ENCODE peak calls at places on chromosomes 12 and 14, in six cellular contexts. K, V, H, A, Y and Q are unnamed samples.

GRCh38 chr14:87628129-87628528 is 364.9 kb downstream of the GALC start:
- DNase-seq in K (peak), V (peak), H (peak), A (peak), Y (peak), Q (no peak)

GRCh38 chr12:13198921-13199320 is 2.4 kb downstream of the EMP1 start:
- DNase-seq in K (no peak), V (no peak), H (no peak), A (no peak), Y (no peak), Q (no peak)

GRCh38 chr14:73239463-73240241 is 2.3 kb downstream of the PAPLN start:
- DNase-seq in K (peak), V (peak), H (peak), A (no peak), Y (no peak), Q (peak)

GRCh38 chr12:132204064-132204821 is 60.0 kb downstream of the NOC4L start:
- DNase-seq in K (no peak), V (no peak), H (no peak), A (no peak), Y (no peak), Q (no peak)

GRCh38 chr14:90642239-90642717 is 174.0 kb downstream of the TTC7B start:
- DNase-seq in K (no peak), V (no peak), H (no peak), A (peak), Y (no peak), Q (no peak)

GRCh38 chr12:119208626-119209061 is 29.9 kb downstream of the HSPB8 start:
- DNase-seq in K (peak), V (peak), H (peak), A (no peak), Y (peak), Q (no peak)

GRCh38 chr12:85971800-85972199 is 97.7 kb downstream of the NTS start:
- DNase-seq in K (no peak), V (no peak), H (no peak), A (no peak), Y (no peak), Q (no peak)

GRCh38 chr12:124279846-124280360 is 15.0 kb upstream of the RFLNA start:
- DNase-seq in K (no peak), V (no peak), H (no peak), A (no peak), Y (no peak), Q (no peak)

GRCh38 chr12:57384512-57384911 is 46.3 kb downstream of the R3HDM2 start:
- DNase-seq in K (no peak), V (no peak), H (no peak), A (no peak), Y (no peak), Q (no peak)

GRCh38 chr14:74898694-74899093 is 17.0 kb downstream of the DLST start:
- DNase-seq in K (no peak), V (no peak), H (no peak), A (no peak), Y (no peak), Q (no peak)

GRCh38 chr14:96824283-96824682 is 27.1 kb downstream of the VRK1 start:
- DNase-seq in K (no peak), V (no peak), H (no peak), A (no peak), Y (no peak), Q (no peak)

GRCh38 chr14:63513756-63514155 is 29.4 kb downstream of the PPP2R5E start:
- DNase-seq in K (no peak), V (no peak), H (no peak), A (no peak), Y (no peak), Q (no peak)

GRCh38 chr12:115597157-115597712 is 680.3 kb downstream of the MED13L start:
- DNase-seq in K (no peak), V (no peak), H (no peak), A (no peak), Y (no peak), Q (no peak)

GRCh38 chr14:74148705-74149104 is 63.9 kb downstream of the LIN52 start:
- DNase-seq in K (no peak), V (no peak), H (no peak), A (no peak), Y (no peak), Q (no peak)

GRCh38 chr12:1256991-1257390 is 266.0 kb downstream of the ERC1 start:
- DNase-seq in K (no peak), V (no peak), H (no peak), A (no peak), Y (no peak), Q (no peak)

GRCh38 chr14:100279563-100279962 is 26.7 kb downstream of the SLC25A29 start:
- DNase-seq in K (no peak), V (no peak), H (no peak), A (no peak), Y (no peak), Q (no peak)

GRCh38 chr14:100282083-100282350 is 24.2 kb downstream of the SLC25A29 start:
- DNase-seq in K (no peak), V (no peak), H (no peak), A (no peak), Y (no peak), Q (no peak)

GRCh38 chr14:100279133-100279532 is 27.1 kb downstream of the SLC25A29 start:
- DNase-seq in K (no peak), V (no peak), H (no peak), A (no peak), Y (no peak), Q (no peak)

GRCh38 chr14:100281286-100282082 is 24.8 kb downstream of the SLC25A29 start:
- DNase-seq in K (no peak), V (no peak), H (no peak), A (no peak), Y (no peak), Q (no peak)

DNA sequence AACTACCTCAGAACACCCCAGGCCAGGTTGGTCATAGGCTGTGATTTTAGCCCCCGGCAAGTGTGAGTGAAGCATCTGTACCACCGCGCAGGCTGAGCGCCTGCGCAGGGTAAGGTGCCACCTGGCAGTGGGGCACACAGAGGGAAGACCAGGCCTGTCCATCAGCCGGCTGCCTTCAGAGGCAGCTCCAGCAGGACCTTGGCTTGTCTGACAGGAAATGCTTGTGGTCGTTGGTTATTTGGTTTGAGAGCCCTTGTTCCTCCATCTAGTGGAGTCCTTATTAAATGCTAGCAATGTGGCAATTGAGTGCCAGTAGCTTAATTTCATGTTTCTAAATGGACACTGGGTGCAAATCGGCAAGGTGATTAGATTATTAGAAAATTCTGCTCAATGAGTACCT is 27.5 kb downstream of the SLC25A29 start:
- DNase-seq in K (no peak), V (no peak), H (no peak), A (no peak), Y (no peak), Q (no peak)
- TF ChIP-seq CTCF in K (no peak), V (no peak), H (no peak), A (no peak), Y (no peak), Q (peak)

GRCh38 chr12:8554451-8555195 is 13.9 kb upstream of the CLEC4E start:
- DNase-seq in K (no peak), V (no peak), H (no peak), A (no peak), Y (no peak), Q (no peak)

GRCh38 chr12:8556748-8557147 is 16.0 kb upstream of the CLEC4E start:
- DNase-seq in K (no peak), V (no peak), H (no peak), A (no peak), Y (no peak), Q (no peak)

GRCh38 chr12:8549381-8549780 is 8.7 kb upstream of the CLEC4E start:
- DNase-seq in K (no peak), V (no peak), H (no peak), A (no peak), Y (no peak), Q (no peak)

GRCh38 chr12:8548192-8548591 is 7.5 kb upstream of the CLEC4E start:
- DNase-seq in K (no peak), V (no peak), H (no peak), A (no peak), Y (no peak), Q (no peak)

GRCh38 chr12:8553088-8553627 is 12.5 kb upstream of the CLEC4E start:
- DNase-seq in K (no peak), V (no peak), H (no peak), A (no peak), Y (no peak), Q (no peak)
- TF ChIP-seq CTCF in K (no peak), V (no peak), H (no peak), A (peak), Y (no peak), Q (no peak)

GRCh38 chr12:110613771-110614684 is at the start of gene TCTN1:
- DNase-seq in K (peak), V (peak), H (peak), A (peak), Y (peak), Q (peak)

GRCh38 chr12:110622582-110622981 is 8.7 kb downstream of the TCTN1 start:
- DNase-seq in K (no peak), V (no peak), H (no peak), A (no peak), Y (no peak), Q (no peak)

GRCh38 chr12:110615171-110615570 is 1.2 kb downstream of the TCTN1 start:
- DNase-seq in K (no peak), V (no peak), H (no peak), A (no peak), Y (no peak), Q (no peak)

GRCh38 chr12:110616471-110617115 is 2.7 kb downstream of the TCTN1 start:
- DNase-seq in K (no peak), V (no peak), H (no peak), A (no peak), Y (no peak), Q (no peak)

DNA sequence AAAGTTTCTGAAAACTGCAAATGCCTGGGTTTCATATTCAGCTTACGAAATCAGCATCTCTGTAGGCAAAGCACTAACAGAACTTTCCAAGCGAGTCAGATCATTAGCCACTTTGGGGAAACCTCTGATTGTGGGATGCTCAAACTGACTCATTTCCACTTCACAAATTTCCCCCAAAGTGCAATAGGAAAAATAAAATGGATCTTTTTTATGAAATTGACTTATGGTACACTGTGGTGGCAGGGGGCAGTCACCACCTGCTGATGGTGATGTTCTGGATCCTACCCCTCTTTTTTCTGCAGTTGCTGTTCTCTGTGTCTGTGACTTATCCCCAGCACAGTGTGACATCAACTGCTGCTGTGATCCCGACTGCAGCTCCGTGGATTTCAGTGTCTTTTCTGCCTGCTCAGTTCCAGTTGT is 5.6 kb downstream of the TCTN1 start:
- DNase-seq in K (no peak), V (no peak), H (no peak), A (no peak), Y (no peak), Q (no peak)
- TF ChIP-seq CTCF in K (no peak), V (no peak), H (no peak), A (no peak), Y (no peak), Q (no peak)

GRCh38 chr12:116613256-116613655 is 54.1 kb downstream of the MAP1LC3B2 start:
- DNase-seq in K (no peak), V (no peak), H (no peak), A (no peak), Y (no peak), Q (no peak)

GRCh38 chr12:116614194-116614885 is 55.2 kb downstream of the MAP1LC3B2 start:
- DNase-seq in K (no peak), V (no peak), H (no peak), A (no peak), Y (no peak), Q (no peak)

GRCh38 chr12:116615141-116615861 is 56.1 kb downstream of the MAP1LC3B2 start:
- DNase-seq in K (no peak), V (no peak), H (no peak), A (no peak), Y (no peak), Q (no peak)

GRCh38 chr12:116619246-116619645 is 60.1 kb downstream of the MAP1LC3B2 start:
- DNase-seq in K (no peak), V (no peak), H (no peak), A (no peak), Y (no peak), Q (no peak)

DNA sequence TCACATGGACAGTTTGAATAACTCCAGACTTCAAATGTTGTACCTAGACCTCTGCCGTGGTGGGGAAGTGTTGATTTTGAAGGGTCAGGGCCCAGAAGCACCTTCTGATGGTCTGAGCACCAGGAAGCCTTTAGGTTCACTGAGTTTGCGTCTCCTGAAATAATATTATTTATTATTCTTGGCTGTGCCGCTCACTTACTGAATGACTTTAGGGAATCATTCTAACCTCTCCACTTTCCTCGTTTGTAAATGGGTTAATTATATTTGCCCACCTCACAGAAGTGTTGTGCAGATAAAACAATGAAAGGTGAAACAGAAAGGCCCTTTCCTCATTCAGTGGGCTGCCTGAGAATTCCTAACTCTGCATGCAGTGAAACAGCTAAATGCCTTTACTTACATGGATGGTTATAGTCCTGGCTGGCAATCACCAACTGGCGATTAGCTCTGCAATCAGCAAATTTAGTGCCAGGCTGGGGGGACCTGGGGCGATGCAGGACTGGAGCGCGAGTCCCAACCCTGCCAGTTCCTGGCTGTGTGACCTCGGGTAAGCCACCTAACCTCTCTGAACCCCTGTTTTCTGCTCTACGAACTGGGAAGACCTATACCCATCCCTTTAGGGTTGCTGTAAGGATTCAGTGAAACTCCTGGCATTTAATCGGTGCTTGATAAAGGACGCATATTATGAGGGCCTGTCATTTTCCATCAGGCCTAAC is 57.5 kb downstream of the MAP1LC3B2 start:
- DNase-seq in K (no peak), V (no peak), H (no peak), A (no peak), Y (no peak), Q (no peak)
- TF ChIP-seq CTCF in K (no peak), V (no peak), H (no peak), A (no peak), Y (no peak), Q (no peak)

DNA sequence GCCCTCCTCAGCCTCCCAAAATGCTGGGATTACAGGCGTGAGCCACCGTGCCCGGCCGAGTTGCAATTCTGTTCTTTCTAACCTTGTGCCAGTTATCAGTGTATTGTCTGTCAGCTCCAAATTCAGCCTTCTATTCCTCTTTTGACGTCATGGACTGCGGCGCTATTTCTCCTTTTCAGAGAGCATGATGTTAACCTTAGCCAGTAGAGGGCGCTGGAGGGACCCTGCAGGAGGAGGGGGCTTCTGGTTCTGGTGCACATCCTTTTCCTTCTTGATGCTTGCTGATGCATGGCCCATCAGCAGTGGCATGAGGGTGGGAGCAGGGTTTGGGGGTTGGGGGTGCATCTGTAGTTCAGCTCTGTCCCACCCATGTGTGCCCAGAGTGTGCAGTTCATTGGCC is 179.3 kb upstream of the RMST start:
- DNase-seq in K (no peak), V (no peak), H (no peak), A (no peak), Y (no peak), Q (no peak)
- TF ChIP-seq CTCF in K (no peak), V (no peak), H (no peak), A (peak), Y (no peak), Q (no peak)

GRCh38 chr14:69535230-69535848 is 39.3 kb downstream of the CCDC177 start:
- DNase-seq in K (peak), V (peak), H (no peak), A (peak), Y (no peak), Q (no peak)
- TF ChIP-seq CTCF in K (peak), V (peak), H (no peak), A (peak), Y (peak), Q (peak)

GRCh38 chr14:50060871-50061663 is 55.3 kb downstream of the VCPKMT start:
- DNase-seq in K (peak), V (peak), H (peak), A (no peak), Y (no peak), Q (no peak)
- TF ChIP-seq CTCF in K (peak), V (no peak), H (no peak), A (peak), Y (no peak), Q (peak)

GRCh38 chr12:106976013-106976658 is 10.8 kb downstream of the MTERF2 start:
- DNase-seq in K (no peak), V (no peak), H (no peak), A (no peak), Y (no peak), Q (no peak)
- TF ChIP-seq CTCF in K (no peak), V (no peak), H (no peak), A (no peak), Y (no peak), Q (no peak)

DNA sequence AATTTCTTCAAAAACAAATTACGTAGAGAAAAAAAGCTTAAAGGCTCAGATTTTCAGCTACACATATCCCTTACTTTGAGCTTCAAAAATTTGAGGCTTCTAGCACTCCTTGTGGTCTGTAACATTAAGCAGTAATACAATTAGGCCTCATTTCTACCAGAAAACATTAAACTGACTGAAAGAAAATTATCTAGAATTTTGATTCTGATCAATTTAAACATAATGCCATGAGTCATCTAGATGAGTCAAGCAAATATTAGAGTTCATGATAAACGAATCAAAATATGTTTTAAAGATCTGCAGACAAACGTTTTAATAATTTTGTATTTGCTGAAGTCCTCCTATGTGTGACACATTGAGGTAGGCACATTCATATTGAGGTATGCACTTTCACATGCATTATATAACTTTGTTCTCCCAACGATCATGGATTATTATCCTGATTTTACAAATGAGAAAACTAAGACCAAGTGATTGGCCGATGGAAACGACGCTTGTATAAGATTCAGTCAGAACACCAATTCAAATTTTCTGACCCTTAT is 4.3 kb downstream of the OSBPL8 start:
- DNase-seq in K (no peak), V (no peak), H (no peak), A (no peak), Y (no peak), Q (no peak)
- TF ChIP-seq CTCF in K (no peak), V (no peak), H (no peak), A (no peak), Y (no peak), Q (peak)

GRCh38 chr12:79680051-79680450 is 10.7 kb downstream of the PAWR start:
- DNase-seq in K (no peak), V (no peak), H (no peak), A (no peak), Y (no peak), Q (no peak)
- TF ChIP-seq CTCF in K (no peak), V (no peak), H (no peak), A (no peak), Y (no peak), Q (no peak)